ENCODE peak calls at places on chromosomes 11 and 22, in four cellular contexts. F is HCT116, U is HepG2, M is K562. D is an unnamed sample.

GRCh38 chr11:25943777-25944661 is 387.9 kb upstream of the ANO3 start:
- DNase-seq in F (no peak), U (no peak), M (no peak), D (no peak)

GRCh38 chr11:76835928-76836612 is 24.6 kb upstream of the ACER3 start:
- DNase-seq in F (no peak), U (no peak), M (no peak), D (no peak)

GRCh38 chr11:127270848-127271247 is 270.3 kb upstream of the KIRREL3 start:
- DNase-seq in F (no peak), U (no peak), M (no peak), D (no peak)

GRCh38 chr22:46064236-46064965 is 85.9 kb upstream of the PPARA start:
- DNase-seq in F (no peak), U (no peak), M (no peak), D (no peak)

GRCh38 chr11:128789497-128790080 is 77.5 kb downstream of the KCNJ1 start:
- DNase-seq in F (no peak), U (no peak), M (no peak), D (no peak)

GRCh38 chr11:24357620-24358386 is 139.1 kb upstream of the LUZP2 start:
- DNase-seq in F (no peak), U (no peak), M (no peak), D (no peak)

GRCh38 chr11:76918941-76919386 is 58.2 kb downstream of the ACER3 start:
- DNase-seq in F (peak; percentile 44), U (peak; percentile 58), M (peak; percentile 30), D (peak; percentile 61)

GRCh38 chr22:21447694-21448402 is 19.3 kb upstream of the TMEM191C start:
- DNase-seq in F (no peak), U (no peak), M (peak; percentile 89), D (no peak)

GRCh38 chr22:48197189-48197690 is 1434.8 kb downstream of the TBC1D22A start:
- DNase-seq in F (no peak), U (no peak), M (no peak), D (no peak)

GRCh38 chr11:120863359-120863758 is 160.5 kb upstream of the TBCEL start:
- DNase-seq in F (no peak), U (no peak), M (no peak), D (no peak)

GRCh38 chr22:22728382-22728781 is 84.0 kb downstream of the GGTLC2 start:
- DNase-seq in F (no peak), U (no peak), M (no peak), D (no peak)

GRCh38 chr11:122601131-122602125 is 54.1 kb upstream of the UBASH3B start:
- DNase-seq in F (no peak), U (peak; percentile 40), M (no peak), D (no peak)

GRCh38 chr11:117442049-117442868 is 114.6 kb downstream of the CEP164 start:
- DNase-seq in F (no peak), U (no peak), M (no peak), D (no peak)

GRCh38 chr22:50001388-50002231 is 11.0 kb downstream of the IL17REL start:
- DNase-seq in F (no peak), U (no peak), M (no peak), D (no peak)

GRCh38 chr22:41446639-41447434 is at the start of gene TOB2:
- DNase-seq in F (peak; percentile 93), U (peak; percentile 86), M (peak; percentile 81), D (peak; percentile 63)

GRCh38 chr11:12094872-12095800 is 15.3 kb upstream of the MICAL2 start:
- DNase-seq in F (no peak), U (no peak), M (peak; percentile 71), D (no peak)

GRCh38 chr11:108204376-108204775 is 18.1 kb downstream of the NPAT start:
- DNase-seq in F (no peak), U (no peak), M (no peak), D (no peak)

GRCh38 chr22:27783436-27784098 is 18.0 kb downstream of the MN1 start:
- DNase-seq in F (no peak), U (no peak), M (no peak), D (no peak)

GRCh38 chr11:67680701-67681472 is 6.5 kb upstream of the ALDH3B2 start:
- DNase-seq in F (no peak), U (no peak), M (no peak), D (no peak)

GRCh38 chr22:35552186-35552842 is 11.7 kb downstream of the RASD2 start:
- DNase-seq in F (peak; percentile 42), U (peak; percentile 23), M (peak; percentile 91), D (no peak)

GRCh38 chr11:58334708-58335107 is 24.2 kb downstream of the OR5B17 start:
- DNase-seq in F (peak; percentile 31), U (no peak), M (no peak), D (no peak)

GRCh38 chr22:43891360-43892182 is at the start of gene PNPLA5:
- DNase-seq in F (no peak), U (no peak), M (peak; percentile 15), D (no peak)

DNA sequence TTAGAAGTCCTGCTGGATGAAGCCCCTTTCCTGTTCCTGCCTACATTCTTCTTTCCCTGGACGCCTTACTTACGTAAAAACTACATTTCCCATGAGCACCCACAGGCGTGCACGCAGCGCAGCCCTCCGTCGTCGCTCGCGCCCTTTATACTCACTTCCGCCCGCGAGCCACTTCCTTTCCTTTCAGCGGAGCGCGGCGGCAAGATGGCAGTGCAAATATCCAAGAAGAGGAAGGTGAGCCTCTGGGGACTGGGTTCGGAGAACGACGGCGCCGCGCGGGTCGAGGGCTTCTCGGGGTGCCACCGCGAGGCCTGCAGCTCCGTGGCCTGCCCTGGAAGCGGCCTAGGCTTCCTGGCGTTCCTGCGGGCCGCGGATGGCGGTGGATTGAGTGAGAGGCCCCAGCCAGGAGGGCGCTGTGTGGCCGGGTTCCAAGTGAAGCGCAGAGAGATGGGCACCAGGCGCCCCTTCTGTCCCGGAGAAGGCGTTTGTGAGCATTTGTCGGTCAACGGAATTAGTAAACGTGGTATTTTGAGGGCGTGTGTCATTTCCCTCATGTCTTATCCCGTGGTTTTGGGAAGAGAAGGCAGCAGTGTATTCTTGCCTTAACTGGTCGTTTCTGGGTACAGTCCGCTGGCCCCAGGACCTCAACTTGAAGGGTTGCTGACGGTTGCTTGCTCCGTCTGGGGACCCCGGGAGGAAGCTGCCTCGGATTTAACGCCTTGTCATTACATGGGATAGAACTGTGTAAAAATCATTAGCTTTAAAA is at the start of gene RPS3:
- DNase-seq in F (peak; percentile 81), U (peak; percentile 88), M (peak; percentile 84), D (peak; percentile 69)
- TF ChIP-seq REST in F (no peak), U (peak; percentile 85), M (peak; percentile 71), D (no peak)

GRCh38 chr22:38247713-38248112 is 25.1 kb downstream of the TMEM184B start:
- DNase-seq in F (no peak), U (no peak), M (no peak), D (no peak)

GRCh38 chr22:38248280-38248679 is 24.5 kb downstream of the TMEM184B start:
- DNase-seq in F (no peak), U (no peak), M (no peak), D (no peak)

GRCh38 chr22:38250642-38251354 is 22.0 kb downstream of the TMEM184B start:
- DNase-seq in F (no peak), U (no peak), M (no peak), D (no peak)

GRCh38 chr22:38249803-38250641 is 22.8 kb downstream of the TMEM184B start:
- DNase-seq in F (no peak), U (no peak), M (no peak), D (no peak)

GRCh38 chr22:38249301-38249700 is 23.5 kb downstream of the TMEM184B start:
- DNase-seq in F (no peak), U (no peak), M (no peak), D (no peak)
- TF ChIP-seq TCF7L2 in F (no peak), U (no peak), M (no peak), D (no peak)

GRCh38 chr11:102317768-102318103 is 452 bp downstream of the BIRC3 start:
- DNase-seq in F (no peak), U (no peak), M (no peak), D (no peak)
- H3K4me1 ChIP-seq in F (peaks cover 7% of the 10 kb centered on the region), U (peaks cover 29% of the 10 kb centered on the region), M (peaks cover 8% of the 10 kb centered on the region), D (peaks cover 54% of the 10 kb centered on the region)

DNA sequence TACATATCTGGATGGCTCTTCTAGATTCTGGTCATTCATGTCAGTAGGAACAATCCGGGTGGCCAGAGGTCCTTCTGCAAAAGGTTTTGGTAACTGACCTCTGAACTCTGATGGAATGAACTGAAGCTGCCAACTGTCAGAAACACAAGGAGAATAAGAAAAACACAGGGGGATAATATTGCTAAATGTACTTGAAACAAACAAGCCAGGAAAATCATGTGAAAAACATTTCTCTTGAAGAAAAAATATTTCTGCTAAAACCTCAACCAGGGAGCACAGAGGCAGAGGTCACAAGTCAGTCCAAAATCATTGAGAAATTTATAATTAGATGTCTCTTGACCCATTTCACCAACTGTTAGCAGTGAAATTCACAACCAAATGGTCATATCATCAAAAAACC is 35.2 kb downstream of the ALG9 start:
- DNase-seq in F (no peak), U (no peak), M (no peak), D (no peak)
- TF ChIP-seq REST in F (no peak), U (no peak), M (no peak), D (no peak)

DNA sequence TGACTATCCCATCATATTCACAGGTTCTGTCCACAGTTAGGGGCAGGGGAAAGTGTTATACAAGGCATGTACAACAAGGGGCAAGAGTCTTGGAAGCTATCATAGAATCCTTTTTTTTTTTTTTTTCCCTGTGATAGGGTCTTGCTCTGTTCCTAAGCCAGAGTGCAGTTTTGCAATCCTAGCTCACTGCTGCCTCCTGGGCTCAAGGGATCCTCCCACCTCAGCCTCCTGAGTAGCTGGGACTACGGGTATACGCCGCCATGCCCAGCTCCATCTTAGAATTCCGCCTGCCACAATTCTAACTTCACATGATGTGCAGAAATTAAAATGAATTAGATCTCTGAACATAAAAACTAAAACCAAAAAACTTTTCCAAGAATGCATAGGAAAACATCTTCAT is 31.7 kb downstream of the ZFTA start:
- DNase-seq in F (no peak), U (no peak), M (no peak), D (no peak)
- TF ChIP-seq TCF7L2 in F (no peak), U (no peak), M (no peak), D (no peak)

GRCh38 chr11:36123353-36124220 is 165.6 kb downstream of the COMMD9 start:
- DNase-seq in F (no peak), U (no peak), M (no peak), D (no peak)
- H3K4me1 ChIP-seq in F (peaks cover 8% of the 10 kb centered on the region), U (no peaks in the 10 kb centered on the region), M (peaks cover 11% of the 10 kb centered on the region), D (peaks cover 31% of the 10 kb centered on the region)